ENCODE peak calls at places on chromosomes 2 and 18, in seven cellular contexts. C, V, P, W, E, Z and T are unnamed samples.

GRCh38 chr18:48887294-48887904 is 63.4 kb downstream of the SMAD7 start:
- DNase-seq in P (no peak), W (no peak), Z (no peak), E (no peak), C (no peak), V (no peak), T (no peak)

GRCh38 chr18:9058426-9058825 is 44.1 kb upstream of the NDUFV2 start:
- DNase-seq in C (peak), W (no peak), Z (no peak), V (no peak), E (no peak), P (no peak), T (no peak)

GRCh38 chr2:233342301-233342700 is 12.0 kb upstream of the DGKD start:
- DNase-seq in E (no peak), P (no peak), V (no peak), Z (no peak), C (no peak), W (no peak), T (no peak)

GRCh38 chr2:203280428-203281064 is 41.7 kb downstream of the CYP20A1 start:
- DNase-seq in Z (no peak), E (peak), V (peak), W (no peak), C (peak), P (no peak), T (no peak)

GRCh38 chr2:24832991-24833671 is 39.9 kb downstream of the CENPO start:
- DNase-seq in Z (no peak), C (no peak), V (no peak), W (no peak), P (no peak), E (no peak), T (no peak)

GRCh38 chr2:35033748-35034147 is 1321.8 kb upstream of the CRIM1 start:
- DNase-seq in C (no peak), P (no peak), E (no peak), V (no peak), Z (no peak), W (no peak), T (no peak)

GRCh38 chr2:26757873-26758789 is 6.0 kb upstream of the SLC35F6 start:
- DNase-seq in C (peak), E (peak), Z (peak), W (no peak), P (peak), V (peak), T (no peak)

GRCh38 chr2:127586746-127587295 is 51.3 kb downstream of the MYO7B start:
- DNase-seq in Z (no peak), V (no peak), C (no peak), W (no peak), E (no peak), P (no peak), T (no peak)

GRCh38 chr2:24019729-24020128 is 9.8 kb downstream of the MFSD2B start:
- DNase-seq in P (no peak), W (no peak), E (no peak), C (no peak), Z (no peak), V (no peak), T (no peak)

GRCh38 chr2:179247318-179248023 is 17.2 kb downstream of the SESTD1 start:
- DNase-seq in P (no peak), E (no peak), Z (no peak), V (no peak), W (no peak), C (no peak), T (no peak)

GRCh38 chr18:23043803-23044376 is 91.4 kb upstream of the CABLES1 start:
- DNase-seq in E (no peak), P (no peak), V (no peak), Z (no peak), W (no peak), C (no peak), T (no peak)

GRCh38 chr2:213015387-213016165 is 135.8 kb downstream of the IKZF2 start:
- DNase-seq in V (no peak), C (no peak), P (no peak), E (no peak), W (peak), Z (no peak), T (peak)

GRCh38 chr2:207240649-207241048 is 74.9 kb upstream of the KLF7 start:
- DNase-seq in E (no peak), W (no peak), Z (no peak), P (no peak), C (no peak), V (no peak), T (no peak)

GRCh38 chr2:17030070-17030469 is 364.4 kb upstream of the CYRIA start:
- DNase-seq in V (no peak), C (no peak), P (no peak), Z (no peak), E (no peak), W (no peak), T (no peak)

GRCh38 chr2:173048901-173049661 is 26.6 kb upstream of the MAP3K20 start:
- DNase-seq in C (peak), W (no peak), Z (peak), P (peak), V (peak), E (peak), T (no peak)

GRCh38 chr2:20224716-20225293 is at the start of gene SDC1:
- DNase-seq in V (peak), E (no peak), C (peak), W (no peak), P (peak), Z (peak), T (no peak)

GRCh38 chr2:72780483-72780882 is 45.4 kb downstream of the EXOC6B start:
- DNase-seq in W (no peak), E (no peak), Z (no peak), V (peak), P (no peak), C (peak), T (no peak)

GRCh38 chr2:113219889-113220641 is 46.3 kb downstream of the PSD4 start:
- DNase-seq in C (peak), E (no peak), W (no peak), V (no peak), P (no peak), Z (no peak), T (no peak)

GRCh38 chr2:149653831-149654445 is 66.4 kb upstream of the MMADHC start:
- DNase-seq in V (no peak), E (no peak), Z (no peak), P (no peak), C (no peak), W (no peak), T (no peak)

GRCh38 chr2:216006164-216006663 is 7.1 kb downstream of the MREG start:
- DNase-seq in E (no peak), W (no peak), Z (no peak), P (peak), V (peak), C (peak), T (no peak)

GRCh38 chr18:57063601-57064000 is 83.3 kb upstream of the BOD1L2 start:
- DNase-seq in V (no peak), C (no peak), Z (no peak), P (no peak), W (no peak), E (no peak), T (no peak)

GRCh38 chr18:40357536-40357935 is 1597.5 kb upstream of the PIK3C3 start:
- DNase-seq in V (no peak), W (no peak), C (no peak), Z (no peak), P (no peak), E (no peak), T (no peak)